ENCODE peak calls at places on chromosome 11, in seven cellular contexts. Y, T, I, L, K, E and X are unnamed samples.

GRCh38 chr11:68536706-68537105 is 76.2 kb downstream of the PPP6R3 start:
- DNase-seq in Y (no peak), T (no peak), I (no peak), E (no peak), K (no peak), L (no peak), X (no peak)

GRCh38 chr11:100731471-100731870 is 44.4 kb downstream of the ARHGAP42 start:
- DNase-seq in I (peak; percentile 35), Y (no peak), L (no peak), K (no peak), E (no peak), T (no peak), X (no peak)

GRCh38 chr11:29263971-29264682 is 752.7 kb downstream of the KCNA4 start:
- DNase-seq in L (peak; percentile 78), E (no peak), K (no peak), T (no peak), I (no peak), Y (no peak), X (no peak)

GRCh38 chr11:65539401-65540289 is 14.8 kb downstream of the SCYL1 start:
- DNase-seq in E (no peak), L (no peak), Y (no peak), T (peak; percentile 42), K (no peak), I (no peak), X (no peak)

GRCh38 chr11:86091566-86091965 is 22.7 kb upstream of the PICALM start:
- DNase-seq in E (peak; percentile 43), K (peak; percentile 19), I (no peak), Y (no peak), L (peak; percentile 95), T (no peak), X (peak; percentile 59)

GRCh38 chr11:47184711-47185304 is 1.4 kb downstream of the PACSIN3 start:
- DNase-seq in K (no peak), T (no peak), Y (no peak), L (no peak), E (no peak), I (no peak), X (no peak)

GRCh38 chr11:108562746-108563581 is 30.6 kb downstream of the EXPH5 start:
- DNase-seq in L (peak; percentile 25), T (no peak), E (no peak), I (no peak), Y (no peak), K (no peak), X (peak; percentile 41)

GRCh38 chr11:16956538-16957153 is 57.6 kb downstream of the PLEKHA7 start:
- DNase-seq in Y (no peak), T (no peak), E (no peak), L (no peak), I (no peak), K (no peak), X (no peak)

GRCh38 chr11:34243620-34244493 is 114.0 kb downstream of the ABTB2 start:
- DNase-seq in L (peak; percentile 54), Y (no peak), T (no peak), I (no peak), E (peak; percentile 69), K (no peak), X (peak; percentile 87)

GRCh38 chr11:110908401-110909106 is 196.3 kb upstream of the ARHGAP20 start:
- DNase-seq in I (no peak), Y (no peak), K (no peak), L (peak; percentile 69), E (peak; percentile 83), T (no peak), X (peak; percentile 78)

GRCh38 chr11:78818201-78818600 is 243.5 kb upstream of the NARS2 start:
- DNase-seq in I (no peak), T (no peak), L (no peak), E (no peak), Y (no peak), K (no peak), X (no peak)

GRCh38 chr11:94557992-94558391 is 9.2 kb upstream of the PIWIL4 start:
- DNase-seq in T (no peak), K (no peak), I (no peak), Y (no peak), E (no peak), L (peak; percentile 72), X (no peak)

GRCh38 chr11:65500262-65501004 is 1.6 kb downstream of the MALAT1 start:
- DNase-seq in L (peak; percentile 68), T (peak; percentile 64), K (peak; percentile 46), Y (no peak), I (no peak), E (peak; percentile 32), X (peak; percentile 58)

GRCh38 chr11:117691206-117691490 is 105.9 kb downstream of the DSCAML1 start:
- DNase-seq in Y (no peak), K (no peak), E (no peak), L (no peak), T (no peak), I (no peak), X (no peak)

GRCh38 chr11:124762077-124762623 is at the start of gene ESAM:
- DNase-seq in T (no peak), L (no peak), E (no peak), I (no peak), K (peak; percentile 58), Y (no peak), X (no peak)

GRCh38 chr11:112728288-112728687 is 232.9 kb upstream of the NCAM1 start:
- DNase-seq in T (no peak), Y (no peak), I (no peak), E (no peak), L (no peak), K (no peak), X (no peak)

GRCh38 chr11:128949791-128950454 is 7.3 kb upstream of the TP53AIP1 start:
- DNase-seq in K (no peak), T (no peak), Y (no peak), I (no peak), L (peak; percentile 39), E (no peak), X (peak; percentile 72)

GRCh38 chr11:1158681-1159525 is 1.1 kb downstream of the MUC5AC start:
- DNase-seq in L (no peak), K (no peak), E (no peak), T (no peak), Y (peak; percentile 77), I (peak; percentile 24), X (no peak)

GRCh38 chr11:11740081-11740702 is 101.6 kb upstream of the USP47 start:
- DNase-seq in I (no peak), T (no peak), Y (no peak), K (no peak), L (no peak), E (no peak), X (no peak)

GRCh38 chr11:131852757-131853156 is 482.3 kb downstream of the NTM start:
- DNase-seq in E (no peak), T (no peak), L (no peak), I (no peak), K (no peak), Y (no peak), X (no peak)

GRCh38 chr11:76253416-76253815 is 47.1 kb upstream of the WNT11 start:
- DNase-seq in L (no peak), Y (no peak), K (no peak), E (no peak), I (no peak), T (no peak), X (no peak)

GRCh38 chr11:210122-210802 is 2.8 kb downstream of the RIC8A start:
- DNase-seq in T (peak; percentile 13), Y (peak; percentile 67), I (no peak), L (peak; percentile 87), E (peak; percentile 77), K (no peak), X (peak; percentile 71)

DNA sequence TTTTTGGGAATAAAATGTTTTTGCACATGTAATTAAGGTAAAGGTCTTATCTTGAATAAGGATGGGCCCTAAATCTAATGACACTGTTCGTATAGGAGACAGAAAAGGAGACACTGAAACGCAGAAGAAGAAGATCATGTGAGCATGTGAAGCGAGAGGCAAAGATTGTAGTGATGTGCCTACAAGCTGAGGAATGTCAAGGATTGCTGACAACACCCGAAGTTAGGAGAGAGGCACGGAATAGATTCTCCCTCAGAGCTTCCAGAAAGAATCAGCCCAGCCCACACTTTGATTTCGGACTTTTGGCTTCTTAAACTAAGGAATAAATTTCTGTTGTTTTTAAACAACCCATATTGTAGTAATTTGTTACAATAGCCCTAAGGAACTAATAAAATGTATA is 4.1 kb upstream of the BLID start:
- DNase-seq in E (no peak), I (no peak), T (no peak), K (no peak), Y (no peak), L (no peak), X (no peak)
- H3K4me3 ChIP-seq in E (no peak overlapping the region), I (no peak overlapping the region), T (no peak overlapping the region), K (no peak overlapping the region), Y (no peak overlapping the region), L (no peak overlapping the region), X (no peak overlapping the region)

GRCh38 chr11:71490044-71490730 is 36.9 kb upstream of the KRTAP5-7 start:
- DNase-seq in T (no peak), L (no peak), Y (peak; percentile 64), E (no peak), I (no peak), K (no peak), X (no peak)

GRCh38 chr11:71489311-71490043 is 36.5 kb downstream of the NADSYN1 start:
- DNase-seq in Y (peak; percentile 65), K (no peak), I (no peak), T (no peak), E (peak; percentile 72), L (no peak), X (peak; percentile 23)

GRCh38 chr11:71486320-71486719 is 33.3 kb downstream of the NADSYN1 start:
- DNase-seq in T (no peak), I (no peak), L (no peak), E (no peak), K (no peak), Y (no peak), X (no peak)

GRCh38 chr11:71488968-71489265 is 35.9 kb downstream of the NADSYN1 start:
- DNase-seq in Y (no peak), I (no peak), E (no peak), L (no peak), T (no peak), K (no peak), X (peak; percentile 3)

GRCh38 chr11:71488086-71488967 is 35.3 kb downstream of the NADSYN1 start:
- DNase-seq in T (no peak), L (no peak), E (peak; percentile 52), I (peak; percentile 67), K (no peak), Y (peak; percentile 48), X (peak; percentile 56)
- H3K4me3 ChIP-seq in T (no peak overlapping the region), L (no peak overlapping the region), E (no peak overlapping the region), I (no peak overlapping the region), K (no peak overlapping the region), Y (no peak overlapping the region), X (no peak overlapping the region)

DNA sequence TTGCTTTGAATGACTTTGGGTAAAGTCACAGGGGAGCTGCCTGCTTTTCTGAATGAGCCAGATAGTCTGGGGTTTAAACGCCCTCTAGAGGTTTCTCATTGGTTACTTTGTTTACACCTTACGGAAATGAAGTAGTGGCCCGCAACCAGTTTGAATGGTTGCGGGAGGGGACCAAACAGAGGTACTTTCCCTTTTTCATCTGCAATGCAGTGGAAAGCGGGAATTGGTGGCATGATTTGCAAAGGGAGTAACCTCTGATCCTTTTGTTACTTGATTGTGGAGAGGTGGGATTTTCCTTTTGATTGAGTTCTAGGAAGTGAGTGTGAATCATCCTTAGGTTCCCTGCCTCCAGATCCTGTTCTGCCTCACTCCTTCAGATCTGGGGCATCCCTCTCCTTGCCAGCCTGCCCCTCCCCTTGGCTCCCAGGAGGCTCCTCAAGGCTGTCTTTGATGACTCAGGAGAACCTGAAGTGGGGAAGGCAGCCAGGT is 15.9 kb upstream of the GLYATL1 start:
- DNase-seq in I (no peak), E (peak; percentile 18), L (peak; percentile 36), T (no peak), Y (no peak), K (no peak), X (peak; percentile 17)
- H3K4me3 ChIP-seq in I (no peak overlapping the region), E (peak overlapping the region; percentile 24), L (no peak overlapping the region), T (no peak overlapping the region), Y (no peak overlapping the region), K (no peak overlapping the region), X (no peak overlapping the region)

GRCh38 chr11:61042537-61042936 is 59.8 kb upstream of the CD5 start:
- DNase-seq in T (no peak), E (no peak), K (no peak), L (no peak), I (no peak), Y (no peak), X (no peak)
- H3K4me3 ChIP-seq in T (no peak overlapping the region), E (no peak overlapping the region), K (no peak overlapping the region), L (no peak overlapping the region), I (no peak overlapping the region), Y (no peak overlapping the region), X (no peak overlapping the region)